ENCODE peak calls at places on chromosomes 3 and 15, in four cellular contexts. K is astrocyte of the cerebellum, B is upper lobe of right lung, L is aorta. C is an unnamed sample.

GRCh38 chr3:127652246-127652995 is 20.3 kb upstream of the ABTB1 start:
- DNase-seq in L (peak; percentile 84), B (peak; percentile 66), K (no peak), C (no peak)

GRCh38 chr3:12201813-12202212 is 43.1 kb upstream of the TIMP4 start:
- DNase-seq in B (no peak), L (no peak), K (no peak), C (no peak)

GRCh38 chr15:30963681-30964080 is 27.7 kb downstream of the MTMR10 start:
- DNase-seq in B (no peak), L (no peak), K (no peak), C (no peak)

GRCh38 chr15:90099072-90099867 is 3.0 kb downstream of the IDH2 start:
- DNase-seq in L (peak; percentile 14), B (no peak), K (no peak), C (no peak)

GRCh38 chr3:72301779-72302178 is 516.8 kb upstream of the PROK2 start:
- DNase-seq in K (no peak), B (no peak), L (no peak), C (no peak)

GRCh38 chr15:71357357-71357756 is 242.1 kb downstream of the THSD4 start:
- DNase-seq in L (no peak), K (no peak), B (peak; percentile 65), C (no peak)

GRCh38 chr3:151276038-151277027 is 2.0 kb downstream of the P2RY14 start:
- DNase-seq in B (no peak), K (no peak), L (no peak), C (no peak)

GRCh38 chr3:84738101-84738500 is 220.7 kb upstream of the CADM2 start:
- DNase-seq in L (no peak), B (no peak), K (no peak), C (no peak)

GRCh38 chr3:176755977-176756376 is 441.3 kb downstream of the TBL1XR1 start:
- DNase-seq in B (no peak), K (no peak), L (no peak), C (no peak)

GRCh38 chr15:100309109-100309983 is 32.4 kb downstream of the ADAMTS17 start:
- DNase-seq in B (no peak), K (no peak), L (no peak), C (no peak)

GRCh38 chr3:40853474-40853873 is 328.7 kb downstream of the ZNF621 start:
- DNase-seq in B (no peak), K (no peak), L (no peak), C (no peak)

GRCh38 chr3:194598771-194599557 is 34.3 kb downstream of the TMEM44 start:
- DNase-seq in L (no peak), K (peak; percentile 89), B (no peak), C (peak; percentile 82)

GRCh38 chr3:33428812-33429211 is 11.4 kb downstream of the UBP1 start:
- DNase-seq in B (no peak), L (no peak), K (no peak), C (no peak)

GRCh38 chr3:52039846-52040245 is 16.5 kb downstream of the DUSP7 start:
- DNase-seq in B (peak; percentile 92), K (peak; percentile 18), L (peak; percentile 89), C (no peak)

GRCh38 chr3:151301787-151302186 is 14.8 kb downstream of the GPR87 start:
- DNase-seq in L (no peak), B (no peak), K (peak; percentile 62), C (no peak)

GRCh38 chr15:40367673-40368611 is 9.9 kb downstream of the DISP2 start:
- DNase-seq in L (peak; percentile 94), K (peak; percentile 37), B (peak; percentile 95), C (peak; percentile 66)

GRCh38 chr3:113271189-113271588 is 59.8 kb downstream of the BOC start:
- DNase-seq in B (no peak), L (no peak), K (no peak), C (no peak)

GRCh38 chr15:35445891-35446290 is 100.1 kb downstream of the DPH6 start:
- DNase-seq in B (no peak), K (no peak), L (no peak), C (no peak)

GRCh38 chr15:52252781-52253180 is 42.8 kb downstream of the MYO5C start:
- DNase-seq in B (no peak), K (peak; percentile 78), L (no peak), C (peak; percentile 94)

GRCh38 chr3:11248596-11248995 is 23.6 kb upstream of the ATG7 start:
- DNase-seq in L (no peak), K (no peak), B (no peak), C (no peak)

GRCh38 chr3:149134560-149134959 is 5.1 kb downstream of the HPS3 start:
- DNase-seq in B (no peak), L (no peak), K (peak; percentile 26), C (no peak)

GRCh38 chr3:121488628-121489027 is 57.2 kb downstream of the POLQ start:
- DNase-seq in L (no peak), K (no peak), B (no peak), C (no peak)

GRCh38 chr3:143835312-143835711 is 13.0 kb downstream of the SLC9A9 start:
- DNase-seq in K (no peak), B (no peak), L (no peak), C (no peak)

GRCh38 chr3:37986479-37987314 is 3.9 kb upstream of the VILL start:
- DNase-seq in K (no peak), B (peak; percentile 89), L (peak; percentile 62), C (no peak)

GRCh38 chr15:62697636-62698035 is 344.9 kb upstream of the TPM1 start:
- DNase-seq in L (no peak), B (no peak), K (no peak), C (no peak)

GRCh38 chr15:62698646-62699045 is 343.9 kb upstream of the TPM1 start:
- DNase-seq in B (no peak), K (no peak), L (no peak), C (no peak)
- H3K4me3 ChIP-seq in B (no peak overlapping the region), K (no peak overlapping the region), L (no peak overlapping the region), C (no peak overlapping the region)

GRCh38 chr3:28982906-28983305 is 298.0 kb upstream of the RBMS3 start:
- DNase-seq in K (no peak), B (no peak), L (no peak), C (no peak)

GRCh38 chr3:28989646-28990089 is 291.2 kb upstream of the RBMS3 start:
- DNase-seq in B (no peak), K (no peak), L (no peak), C (no peak)

GRCh38 chr3:28986922-28987321 is 293.9 kb upstream of the RBMS3 start:
- DNase-seq in L (no peak), K (no peak), B (no peak), C (no peak)
- H3K4me3 ChIP-seq in L (no peak overlapping the region), K (no peak overlapping the region), B (no peak overlapping the region), C (no peak overlapping the region)

GRCh38 chr15:96123028-96123400 is 207.5 kb upstream of the NR2F2 start:
- DNase-seq in L (no peak), K (no peak), B (no peak), C (no peak)
- H3K4me3 ChIP-seq in L (no peak overlapping the region), K (no peak overlapping the region), B (no peak overlapping the region), C (no peak overlapping the region)

DNA sequence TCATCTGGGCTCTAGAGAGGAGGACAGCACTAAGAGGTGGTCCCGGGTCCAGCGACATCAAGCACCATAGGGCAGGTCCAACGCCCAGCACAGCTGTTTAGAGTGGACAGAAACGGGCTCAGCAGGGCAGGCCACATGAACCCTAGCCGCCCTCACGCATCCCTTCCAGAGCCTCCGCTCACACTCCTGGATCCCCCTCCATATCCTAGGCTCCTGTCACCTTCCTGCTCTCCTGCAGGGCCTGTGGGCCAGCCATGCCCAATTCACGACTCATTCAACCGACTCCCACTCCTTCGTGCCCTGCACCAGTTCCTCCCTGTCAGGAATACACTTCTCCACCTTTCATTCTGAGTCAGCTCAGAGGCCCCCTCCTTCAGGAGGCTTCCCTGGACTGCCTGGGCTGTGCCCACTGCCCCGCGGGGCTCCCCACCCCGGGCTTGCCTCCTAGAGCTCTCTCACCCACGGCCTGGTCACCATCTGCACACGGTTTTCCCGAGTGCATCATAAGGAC is 90.2 kb downstream of the LINGO1 start:
- DNase-seq in B (no peak), L (peak; percentile 68), K (no peak), C (no peak)
- H3K4me3 ChIP-seq in B (peak overlapping the region; percentile 46), L (no peak overlapping the region), K (peak overlapping the region; percentile 34), C (no peak overlapping the region)

DNA sequence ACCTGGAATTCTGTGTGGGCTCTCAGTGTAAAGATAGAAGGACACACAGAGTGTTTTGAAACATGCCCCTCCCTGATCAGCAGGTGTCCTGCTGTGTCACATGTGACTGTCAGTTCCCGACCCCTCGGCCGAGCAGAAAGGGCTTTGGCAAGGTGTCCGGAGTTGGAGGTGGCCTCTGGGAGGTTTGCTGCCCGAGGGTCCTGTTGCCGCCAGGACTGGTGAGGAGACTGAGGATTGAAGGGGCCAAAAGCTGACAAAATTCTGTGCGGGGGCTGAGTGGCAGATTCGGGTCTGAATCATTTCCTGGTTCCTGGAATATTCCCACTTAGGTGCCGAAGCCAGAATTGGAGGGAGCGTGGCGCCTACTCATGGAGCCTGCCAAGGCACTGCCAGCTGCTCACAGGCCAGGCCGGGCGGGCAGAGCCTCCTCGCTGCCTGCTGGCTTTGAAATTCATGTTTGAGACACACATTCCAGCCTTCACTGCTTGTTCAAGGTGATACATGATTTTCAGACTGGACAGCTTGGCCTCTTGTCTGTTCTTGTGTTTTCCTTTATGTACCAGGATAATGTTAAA is 83.8 kb downstream of the APBA2 start:
- DNase-seq in B (no peak), K (no peak), L (peak; percentile 45), C (no peak)
- H3K4me3 ChIP-seq in B (no peak overlapping the region), K (no peak overlapping the region), L (no peak overlapping the region), C (no peak overlapping the region)

GRCh38 chr3:165883866-165884478 is 46.7 kb upstream of the BCHE start:
- DNase-seq in K (no peak), B (no peak), L (no peak), C (no peak)
- H3K4me3 ChIP-seq in K (no peak overlapping the region), B (peak overlapping the region; percentile 31), L (no peak overlapping the region), C (no peak overlapping the region)